ENCODE peak calls at places on chromosomes 3 and 15, in five cellular contexts. N, K, A, L and Z are unnamed samples.

GRCh38 chr3:33717616-33717865 is 513 bp downstream of the CLASP2 start:
- DNase-seq in A (no peak), L (no peak), K (peak), N (no peak), Z (peak)

GRCh38 chr15:76953913-76954312 is 22.4 kb downstream of the RCN2 start:
- DNase-seq in K (no peak), L (no peak), A (no peak), N (no peak), Z (no peak)

GRCh38 chr3:98188553-98188952 is 22.1 kb downstream of the OR5H15 start:
- DNase-seq in L (peak), A (peak), N (peak), K (no peak), Z (no peak)

GRCh38 chr3:164539215-164539614 is 539.1 kb downstream of the SI start:
- DNase-seq in L (peak), K (no peak), A (no peak), N (no peak), Z (no peak)

GRCh38 chr3:10551139-10551538 is 45.8 kb upstream of the ATP2B2 start:
- DNase-seq in N (no peak), K (no peak), A (no peak), L (no peak), Z (no peak)

GRCh38 chr15:28994830-28995180 is 109.0 kb downstream of the APBA2 start:
- DNase-seq in K (no peak), A (no peak), L (no peak), N (no peak), Z (no peak)

GRCh38 chr3:172171396-172172075 is 132.2 kb downstream of the FNDC3B start:
- DNase-seq in L (no peak), N (no peak), K (no peak), A (no peak), Z (no peak)

GRCh38 chr3:191176038-191176437 is 23.0 kb upstream of the OSTN start:
- DNase-seq in A (no peak), L (no peak), K (no peak), N (no peak), Z (no peak)

GRCh38 chr3:127226451-127226850 is 33.5 kb downstream of the PRR23E start:
- DNase-seq in L (no peak), N (no peak), K (no peak), A (peak), Z (no peak)

GRCh38 chr15:94266789-94267188 is 35.4 kb downstream of the MCTP2 start:
- DNase-seq in L (no peak), A (no peak), K (no peak), N (no peak), Z (no peak)

GRCh38 chr3:151315136-151315535 is 1.5 kb downstream of the GPR87 start:
- DNase-seq in L (no peak), K (no peak), N (no peak), A (no peak), Z (no peak)

GRCh38 chr15:63600001-63600645 is 2.9 kb downstream of the FBXL22 start:
- DNase-seq in K (no peak), L (peak), A (peak), N (peak), Z (no peak)

GRCh38 chr15:101698314-101698713 is 26.0 kb downstream of the TARS3 start:
- DNase-seq in L (no peak), K (no peak), A (no peak), N (no peak), Z (no peak)

GRCh38 chr3:81910244-81910852 is 148.9 kb upstream of the GBE1 start:
- DNase-seq in L (peak), K (peak), A (peak), N (no peak), Z (no peak)

GRCh38 chr3:82802501-82802900 is 1041.1 kb upstream of the GBE1 start:
- DNase-seq in K (no peak), L (no peak), N (no peak), A (no peak), Z (no peak)

GRCh38 chr3:107235193-107235922 is 141.9 kb upstream of the CCDC54 start:
- DNase-seq in L (no peak), N (peak), A (no peak), K (no peak), Z (no peak)

GRCh38 chr3:192901435-192901834 is 16.2 kb downstream of the MB21D2 start:
- DNase-seq in K (no peak), A (no peak), N (no peak), L (no peak), Z (no peak)

GRCh38 chr15:67147410-67147949 is 82.1 kb downstream of the SMAD3 start:
- DNase-seq in A (no peak), K (no peak), L (no peak), N (no peak), Z (no peak)